ENCODE peak calls at places on chromosomes 11 and 22, in four cellular contexts. D is GM06990, S is mucosa of descending colon, G is heart left ventricle. I is an unnamed sample.

GRCh38 chr11:68525930-68526329 is 65.4 kb downstream of the PPP6R3 start:
- DNase-seq in D (no peak), S (no peak), G (no peak), I (no peak)

GRCh38 chr11:124612567-124613245 is 1.5 kb downstream of the PANX3 start:
- DNase-seq in D (no peak), S (no peak), G (no peak), I (no peak)

GRCh38 chr11:34600339-34601084 is 20.4 kb upstream of the EHF start:
- DNase-seq in D (no peak), S (peak), G (peak), I (no peak)

GRCh38 chr11:102883132-102883531 is 8.3 kb upstream of the MMP12 start:
- DNase-seq in D (no peak), S (no peak), G (no peak), I (no peak)

GRCh38 chr11:97544401-97544800 is 1154.6 kb downstream of the JRKL start:
- DNase-seq in D (no peak), S (no peak), G (no peak), I (no peak)

GRCh38 chr22:30298005-30298701 is 8.8 kb upstream of the CASTOR1 start:
- DNase-seq in D (no peak), S (peak), G (no peak), I (peak)

GRCh38 chr11:119222308-119222707 is 16.2 kb downstream of the CBL start:
- DNase-seq in D (no peak), S (no peak), G (no peak), I (no peak)

GRCh38 chr22:27844656-27845602 is 43.4 kb upstream of the MN1 start:
- DNase-seq in D (no peak), S (no peak), G (no peak), I (no peak)

GRCh38 chr11:34238966-34239365 is 118.8 kb downstream of the ABTB2 start:
- DNase-seq in D (no peak), S (no peak), G (no peak), I (no peak)

GRCh38 chr11:1943576-1943975 is 3.6 kb upstream of the MRPL23 start:
- DNase-seq in D (no peak), S (no peak), G (peak), I (no peak)

GRCh38 chr11:43542734-43543133 is 137.8 kb upstream of the HSD17B12 start:
- DNase-seq in D (no peak), S (no peak), G (no peak), I (no peak)

GRCh38 chr11:18623707-18624106 is 10.4 kb downstream of the SPTY2D1 start:
- DNase-seq in D (no peak), S (no peak), G (no peak), I (no peak)

GRCh38 chr11:57210731-57211335 is 26.2 kb downstream of the APLNR start:
- DNase-seq in D (no peak), S (no peak), G (no peak), I (no peak)

GRCh38 chr22:35368386-35368785 is 12.5 kb upstream of the HMOX1 start:
- DNase-seq in D (no peak), S (peak), G (no peak), I (no peak)

GRCh38 chr11:27357250-27357649 is 5.8 kb downstream of the CCDC34 start:
- DNase-seq in D (no peak), S (no peak), G (no peak), I (no peak)

DNA sequence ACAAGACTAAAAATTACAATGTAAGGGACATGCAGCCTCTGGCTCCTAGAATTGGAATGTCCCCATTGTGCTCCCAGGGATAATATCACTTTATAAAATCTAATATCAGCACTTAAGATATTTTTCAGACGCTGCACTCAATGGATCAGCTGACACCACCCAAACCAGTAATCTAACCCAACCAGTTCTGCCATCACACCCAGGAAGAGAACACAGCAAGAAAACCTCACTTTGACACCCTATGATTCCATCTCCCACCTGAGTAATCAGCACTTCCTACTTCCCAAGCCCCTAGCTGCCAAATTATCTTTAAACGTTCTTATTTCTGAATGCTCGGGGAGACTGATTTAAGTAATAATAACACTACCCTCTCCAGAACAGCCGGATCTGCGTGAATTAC is 2.6 kb downstream of the CASP4 start:
- DNase-seq in D (no peak), S (no peak), G (no peak), I (no peak)
- H3K4me3 ChIP-seq in D (no peak), S (no peak), G (peak), I (no peak)

GRCh38 chr11:65479184-65480145 is 19.4 kb upstream of the MALAT1 start:
- DNase-seq in D (no peak), S (peak), G (peak), I (no peak)
- H3K4me3 ChIP-seq in D (no peak), S (no peak), G (peak), I (no peak)

DNA sequence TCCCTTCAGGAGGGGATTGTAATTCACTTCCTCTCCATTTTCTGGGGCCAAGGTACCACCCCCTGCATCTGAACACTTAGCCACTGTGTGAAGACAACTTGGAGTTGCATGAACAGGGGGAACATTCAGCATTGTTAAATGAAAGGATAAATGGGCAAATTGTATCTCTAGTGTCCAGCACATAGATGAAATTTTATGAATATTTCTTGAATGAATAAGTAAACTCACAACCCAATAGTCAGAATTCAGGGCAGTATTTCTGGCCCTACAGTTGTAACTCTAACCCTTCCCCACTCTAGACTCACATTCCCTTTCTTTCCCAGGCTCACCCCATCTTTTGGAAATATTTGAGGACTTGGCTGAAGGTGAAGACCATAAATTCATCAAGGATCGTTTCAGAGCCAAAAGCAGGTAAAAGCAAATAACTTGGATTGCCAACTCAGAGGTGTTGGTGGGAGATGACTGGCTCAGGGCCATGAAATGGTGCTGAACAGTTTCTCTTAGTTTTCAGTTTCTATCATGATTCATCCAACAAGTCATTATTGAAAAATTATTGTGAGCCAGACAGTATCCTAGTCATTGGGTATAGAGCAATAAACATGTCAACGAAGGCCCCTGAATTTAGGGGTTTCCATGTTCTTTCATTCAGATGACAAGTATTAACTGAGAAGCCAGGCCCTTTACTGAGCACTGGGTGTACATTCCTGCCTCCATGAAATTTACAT is 33.3 kb upstream of the ZC3H12C start:
- DNase-seq in D (no peak), S (no peak), G (no peak), I (no peak)
- H3K4me3 ChIP-seq in D (no peak), S (no peak), G (no peak), I (no peak)

DNA sequence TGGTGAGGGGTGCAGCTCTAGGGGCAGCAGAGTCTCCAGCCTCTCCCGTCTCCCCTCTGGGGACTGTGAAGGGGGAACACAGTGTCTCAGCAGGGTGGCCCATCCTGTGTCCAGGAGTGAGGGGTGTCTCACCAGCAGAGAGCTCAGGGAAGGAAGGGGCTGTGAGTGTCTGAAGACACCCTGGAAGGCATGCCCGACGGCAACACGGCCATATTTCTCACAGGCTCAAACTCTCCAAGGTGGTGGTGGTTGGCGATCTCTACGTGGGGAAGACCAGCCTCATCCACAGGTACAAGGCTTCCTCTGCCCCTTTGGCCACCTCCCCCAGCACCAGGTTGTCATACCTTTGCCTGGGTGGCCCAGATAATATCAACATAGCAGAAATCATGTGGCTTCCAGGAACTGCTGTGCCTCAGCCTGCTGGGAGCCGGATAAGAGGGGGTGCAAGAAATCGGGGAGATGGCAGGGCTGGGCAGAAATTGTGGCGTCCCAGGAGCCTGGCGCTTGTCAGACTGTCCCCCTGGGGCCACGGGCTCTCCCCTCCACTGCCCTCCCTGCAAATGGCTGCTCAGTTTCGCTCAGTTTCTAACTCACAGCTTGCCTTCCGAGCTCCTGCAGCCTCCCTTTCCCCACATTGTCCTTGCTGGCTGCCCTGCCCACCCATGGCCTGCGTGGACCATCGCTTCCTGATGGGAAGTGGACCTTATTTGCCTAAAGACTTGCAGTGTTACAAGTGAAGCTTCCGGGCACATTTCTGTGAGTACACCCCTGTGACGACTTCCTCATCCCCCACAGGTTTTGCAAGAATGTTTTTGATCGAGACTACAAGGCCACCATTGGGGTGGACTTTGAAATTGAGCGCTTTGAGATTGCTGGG is 7.2 kb downstream of the RAB36 start:
- DNase-seq in D (no peak), S (no peak), G (no peak), I (no peak)
- H3K4me3 ChIP-seq in D (peak), S (no peak), G (no peak), I (no peak)

I was measured in CD4-positive, alpha-beta memory T cell.